ENCODE peak calls at places on chromosome X, in six cellular contexts. F is fibroblast of lung, R is right lobe of liver, Z is astrocyte, S is mucosa of descending colon, U is breast epithelium. P is an unnamed sample. For H3K4me1, the result is how much of the 10 kb centered on the place peaks cover.

GRCh38 chrX:21735753-21736127 is 22.2 kb downstream of the SMPX start:
- DNase-seq in F (peak), R (no peak), Z (peak), S (no peak), U (no peak), P (no peak)

GRCh38 chrX:46882266-46882665 is 30.0 kb upstream of the JADE3 start:
- DNase-seq in F (no peak), R (no peak), Z (no peak), S (no peak), U (no peak), P (no peak)

GRCh38 chrX:140040397-140040796 is 75.1 kb upstream of the CXorf66 start:
- DNase-seq in F (peak), R (no peak), Z (peak), S (peak), U (no peak), P (no peak)

GRCh38 chrX:46865281-46865680 is 28.4 kb downstream of the RP2 start:
- DNase-seq in F (peak), R (no peak), Z (peak), S (no peak), U (no peak), P (no peak)

GRCh38 chrX:144586756-144587155 is 660.5 kb upstream of the SPANXN1 start:
- DNase-seq in F (no peak), R (no peak), Z (no peak), S (no peak), U (no peak), P (no peak)

GRCh38 chrX:11437642-11438379 is 144.6 kb downstream of the AMELX start:
- DNase-seq in F (peak), R (peak), Z (peak), S (peak), U (no peak), P (no peak)

GRCh38 chrX:148784859-148785655 is 284.6 kb downstream of the AFF2 start:
- DNase-seq in F (peak), R (no peak), Z (no peak), S (no peak), U (no peak), P (peak)

GRCh38 chrX:20382518-20383291 is 116.0 kb upstream of the RPS6KA3 start:
- DNase-seq in F (no peak), R (no peak), Z (no peak), S (no peak), U (no peak), P (no peak)

GRCh38 chrX:2632533-2633504 is 58.3 kb upstream of the CD99 start:
- DNase-seq in F (peak), R (no peak), Z (peak), S (no peak), U (no peak), P (no peak)

GRCh38 chrX:1554469-1555210 is 17.7 kb upstream of the P2RY8 start:
- DNase-seq in F (no peak), R (peak), Z (no peak), S (no peak), U (no peak), P (no peak)

GRCh38 chrX:131752493-131753198 is 208.8 kb downstream of the OR13H1 start:
- DNase-seq in F (peak), R (no peak), Z (peak), S (no peak), U (peak), P (no peak)

GRCh38 chrX:41442824-41443560 is 4.2 kb upstream of the NYX start:
- DNase-seq in F (no peak), R (no peak), Z (no peak), S (peak), U (no peak), P (no peak)

GRCh38 chrX:34884693-34885277 is 57.8 kb upstream of the FAM47B start:
- DNase-seq in F (peak), R (no peak), Z (peak), S (no peak), U (no peak), P (no peak)

GRCh38 chrX:103615781-103616180 is 8.0 kb downstream of the TCEAL3 start:
- DNase-seq in F (no peak), R (no peak), Z (no peak), S (no peak), U (no peak), P (no peak)

GRCh38 chrX:70132244-70132643 is 1.0 kb upstream of the IGBP1 start:
- DNase-seq in F (no peak), R (no peak), Z (no peak), S (no peak), U (no peak), P (no peak)

GRCh38 chrX:131895002-131895401 is 128.1 kb upstream of the STK26 start:
- DNase-seq in F (peak), R (no peak), Z (peak), S (no peak), U (no peak), P (no peak)

GRCh38 chrX:24081661-24082154 is 27.0 kb downstream of the EIF2S3 start:
- DNase-seq in F (peak), R (peak), Z (peak), S (peak), U (peak), P (no peak)

GRCh38 chrX:96611619-96612362 is 72.9 kb upstream of the DIAPH2 start:
- DNase-seq in F (peak), R (no peak), Z (peak), S (no peak), U (no peak), P (no peak)

GRCh38 chrX:155544886-155545285 is 67.9 kb downstream of the TMLHE start:
- DNase-seq in F (peak), R (no peak), Z (peak), S (no peak), U (no peak), P (no peak)

GRCh38 chrX:120446503-120446902 is 22.6 kb downstream of the LAMP2 start:
- DNase-seq in F (peak), R (no peak), Z (peak), S (no peak), U (no peak), P (no peak)

DNA sequence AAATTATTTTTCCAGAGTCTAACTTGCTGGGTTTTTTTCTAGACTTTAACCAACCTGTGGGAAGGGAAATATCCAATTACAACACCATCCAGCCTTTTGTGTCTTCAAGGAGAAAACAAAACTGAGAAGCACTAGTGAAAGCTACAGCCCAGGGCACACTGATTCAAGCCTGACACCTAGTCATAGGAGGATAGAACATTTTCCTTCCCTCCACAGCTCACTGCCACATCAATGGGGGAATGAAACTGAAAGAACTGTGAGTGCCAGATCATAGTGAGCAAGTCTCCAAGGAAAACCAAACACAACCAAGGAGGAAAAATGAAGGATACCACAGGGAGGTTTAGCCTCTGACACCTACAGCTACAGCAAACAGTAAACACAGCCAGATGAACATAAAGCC is 43.3 kb upstream of the MAGEA8 start:
- DNase-seq in F (no peak), R (no peak), Z (no peak), S (no peak), U (no peak), P (no peak)
- H3K4me3 ChIP-seq in F (no peak), R (no peak), Z (no peak), S (no peak), U (no peak), P (no peak)

GRCh38 chrX:16807548-16807947 is 21.3 kb downstream of the TXLNG start:
- DNase-seq in F (peak), R (no peak), Z (peak), S (no peak), U (no peak), P (no peak)
- TF ChIP-seq CTCF in F (no peak), R (peak), Z (peak), S (no peak), U (no peak), P (no peak)

GRCh38 chrX:37786666-37787337 is 6.9 kb downstream of the CYBB start:
- DNase-seq in F (no peak), R (no peak), Z (no peak), S (no peak), U (no peak), P (no peak)
- H3K4me1 ChIP-seq in F (under half), R (under half), Z (under half), S (under half), U (under half), P (under half)

GRCh38 chrX:49273181-49273727 is 3.7 kb downstream of the PPP1R3F start:
- DNase-seq in F (no peak), R (no peak), Z (no peak), S (no peak), U (no peak), P (no peak)
- H3K4me3 ChIP-seq in F (no peak), R (no peak), Z (no peak), S (no peak), U (no peak), P (no peak)

DNA sequence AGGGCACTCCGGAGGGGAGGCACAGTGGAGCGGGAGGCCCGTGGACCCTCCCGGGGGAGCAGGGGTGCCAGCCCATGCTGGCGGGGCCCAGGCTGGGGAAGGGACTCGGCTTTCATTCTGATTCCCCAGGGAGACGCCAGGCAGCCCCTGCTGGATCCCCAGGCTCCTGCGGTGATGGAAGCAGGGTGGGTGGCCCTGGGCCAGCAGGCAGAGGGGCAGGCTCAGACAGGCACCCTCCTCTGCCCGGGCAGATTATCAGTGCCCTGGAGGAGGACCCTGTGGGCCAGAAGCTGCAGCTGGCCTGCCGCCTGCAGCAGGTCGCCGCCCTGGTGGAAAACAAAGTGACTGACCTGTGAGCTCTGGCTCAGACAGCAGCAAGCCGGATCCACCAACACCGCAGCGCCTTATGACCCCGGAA is 2.1 kb upstream of the SRPK3 start:
- DNase-seq in F (no peak), R (peak), Z (no peak), S (no peak), U (no peak), P (no peak)
- TF ChIP-seq CTCF in F (no peak), R (peak), Z (no peak), S (no peak), U (no peak), P (no peak)